ENCODE peak calls at places on chromosomes 6 and 20, in nine cellular contexts. V, R, N, I, U, C, E, J and A are unnamed samples.

GRCh38 chr20:9886227-9886626 is 47.4 kb upstream of the PAK5 start:
- DNase-seq in V (no peak), R (no peak), N (no peak), I (no peak), U (no peak), C (no peak), E (no peak), J (no peak), A (no peak)

GRCh38 chr20:58308680-58309527 is 611 bp upstream of the RAB22A start:
- DNase-seq in V (peak), R (peak), N (peak), I (no peak), U (peak), C (peak), E (no peak), J (peak), A (no peak)

GRCh38 chr6:144898052-144898689 is 613.0 kb downstream of the UTRN start:
- DNase-seq in V (no peak), R (no peak), N (no peak), I (no peak), U (peak), C (no peak), E (no peak), J (no peak), A (no peak)

GRCh38 chr20:37571033-37571432 is 43.4 kb upstream of the BLCAP start:
- DNase-seq in V (no peak), R (no peak), N (no peak), I (no peak), U (no peak), C (no peak), E (no peak), J (no peak), A (no peak)

GRCh38 chr6:167096991-167097390 is 25.9 kb upstream of the CCR6 start:
- DNase-seq in V (no peak), R (no peak), N (no peak), I (no peak), U (no peak), C (no peak), E (no peak), J (no peak), A (no peak)

GRCh38 chr6:147974376-147974775 is 368.3 kb upstream of the SASH1 start:
- DNase-seq in V (no peak), R (no peak), N (no peak), I (no peak), U (peak), C (no peak), E (no peak), J (no peak), A (no peak)

GRCh38 chr20:1776608-1777475 is 118.4 kb upstream of the SIRPA start:
- DNase-seq in V (peak), R (peak), N (peak), I (peak), U (peak), C (peak), E (peak), J (peak), A (peak)

GRCh38 chr6:18748314-18748713 is 361.2 kb downstream of the RNF144B start:
- DNase-seq in V (no peak), R (no peak), N (no peak), I (no peak), U (no peak), C (no peak), E (no peak), J (no peak), A (no peak)

GRCh38 chr6:54579011-54579410 is 267.6 kb upstream of the FAM83B start:
- DNase-seq in V (no peak), R (no peak), N (no peak), I (no peak), U (no peak), C (no peak), E (no peak), J (no peak), A (no peak)

GRCh38 chr6:108438918-108439317 is 121.8 kb upstream of the FOXO3 start:
- DNase-seq in V (no peak), R (no peak), N (no peak), I (no peak), U (no peak), C (no peak), E (no peak), J (no peak), A (no peak)

GRCh38 chr6:14851286-14851685 is 394.6 kb upstream of the JARID2 start:
- DNase-seq in V (no peak), R (no peak), N (no peak), I (no peak), U (peak), C (no peak), E (no peak), J (no peak), A (no peak)

GRCh38 chr6:148524509-148524908 is 181.9 kb downstream of the SASH1 start:
- DNase-seq in V (no peak), R (no peak), N (no peak), I (no peak), U (peak), C (no peak), E (no peak), J (no peak), A (no peak)

GRCh38 chr20:31517373-31517772 is 3.1 kb downstream of the HM13 start:
- DNase-seq in V (peak), R (no peak), N (no peak), I (no peak), U (peak), C (no peak), E (no peak), J (no peak), A (no peak)

GRCh38 chr6:167570460-167571400 is 245.8 kb downstream of the TTLL2 start:
- DNase-seq in V (no peak), R (no peak), N (no peak), I (no peak), U (no peak), C (no peak), E (no peak), J (no peak), A (no peak)

GRCh38 chr6:137829641-137830083 is 37.4 kb upstream of the TNFAIP3 start:
- DNase-seq in V (no peak), R (no peak), N (no peak), I (no peak), U (peak), C (no peak), E (no peak), J (no peak), A (no peak)

GRCh38 chr6:10383312-10384063 is 31.4 kb downstream of the TFAP2A start:
- DNase-seq in V (no peak), R (no peak), N (no peak), I (no peak), U (no peak), C (no peak), E (no peak), J (no peak), A (no peak)

GRCh38 chr20:63441777-63442493 is 30.5 kb downstream of the KCNQ2 start:
- DNase-seq in V (peak), R (peak), N (peak), I (peak), U (peak), C (peak), E (peak), J (peak), A (peak)

GRCh38 chr6:36820700-36821580 is 18.3 kb downstream of the CPNE5 start:
- DNase-seq in V (no peak), R (no peak), N (no peak), I (no peak), U (peak), C (no peak), E (no peak), J (no peak), A (no peak)

GRCh38 chr6:132527791-132528190 is 10.3 kb upstream of the TAAR9 start:
- DNase-seq in V (no peak), R (no peak), N (no peak), I (no peak), U (no peak), C (no peak), E (no peak), J (no peak), A (no peak)

GRCh38 chr6:786946-787763 is 94.2 kb upstream of the EXOC2 start:
- DNase-seq in V (no peak), R (no peak), N (no peak), I (no peak), U (peak), C (peak), E (no peak), J (no peak), A (peak)

GRCh38 chr6:1039746-1040145 is 272.2 kb upstream of the FOXQ1 start:
- DNase-seq in V (no peak), R (no peak), N (no peak), I (no peak), U (no peak), C (no peak), E (no peak), J (no peak), A (no peak)

GRCh38 chr6:33607784-33608161 is 13.3 kb upstream of the ITPR3 start:
- DNase-seq in V (no peak), R (no peak), N (no peak), I (no peak), U (no peak), C (peak), E (no peak), J (no peak), A (no peak)

GRCh38 chr6:2918936-2919335 is 15.8 kb upstream of the SERPINB9 start:
- DNase-seq in V (no peak), R (no peak), N (no peak), I (no peak), U (no peak), C (no peak), E (no peak), J (no peak), A (no peak)